ENCODE peak calls at places on chromosome 10, in eight cellular contexts. M, L, B, G, N, U, V and A are unnamed samples. For H3K4me1 and H3K9me3, the result is how much of the 10 kb centered on the place peaks cover.

GRCh38 chr10:54065106-54065505 is 735.9 kb downstream of the PCDH15 start:
- DNase-seq in M (no peak), L (no peak), B (no peak), G (no peak), N (no peak), U (no peak), V (no peak), A (no peak)

GRCh38 chr10:122590158-122590557 is 29.6 kb downstream of the DMBT1 start:
- DNase-seq in M (no peak), L (no peak), B (no peak), G (no peak), N (no peak), U (no peak), V (no peak), A (no peak)

GRCh38 chr10:10500941-10501340 is 516.7 kb upstream of the CELF2 start:
- DNase-seq in M (peak), L (no peak), B (no peak), G (no peak), N (no peak), U (no peak), V (no peak), A (no peak)

GRCh38 chr10:35643976-35644799 is 2.1 kb upstream of the FZD8 start:
- DNase-seq in M (no peak), L (peak), B (no peak), G (no peak), N (no peak), U (no peak), V (no peak), A (no peak)

GRCh38 chr10:128125416-128125943 is 743 bp downstream of the MKI67 start:
- DNase-seq in M (no peak), L (peak), B (no peak), G (no peak), N (no peak), U (no peak), V (peak), A (peak)

GRCh38 chr10:83656924-83657323 is 482.4 kb upstream of the GHITM start:
- DNase-seq in M (no peak), L (no peak), B (no peak), G (no peak), N (no peak), U (no peak), V (no peak), A (no peak)

GRCh38 chr10:88651131-88651541 is 13.1 kb upstream of the LIPF start:
- DNase-seq in M (peak), L (no peak), B (no peak), G (no peak), N (no peak), U (no peak), V (peak), A (no peak)

GRCh38 chr10:32189400-32190084 is 133.3 kb upstream of the KIF5B start:
- DNase-seq in M (peak), L (no peak), B (no peak), G (no peak), N (no peak), U (no peak), V (peak), A (no peak)

GRCh38 chr10:109207361-109207760 is 716.0 kb downstream of the XPNPEP1 start:
- DNase-seq in M (no peak), L (no peak), B (no peak), G (no peak), N (no peak), U (no peak), V (no peak), A (no peak)

GRCh38 chr10:133127291-133128125 is 32.5 kb upstream of the KNDC1 start:
- DNase-seq in M (no peak), L (peak), B (peak), G (peak), N (no peak), U (no peak), V (peak), A (no peak)

GRCh38 chr10:102016416-102016815 is 39.6 kb downstream of the ARMH3 start:
- DNase-seq in M (no peak), L (no peak), B (no peak), G (no peak), N (no peak), U (no peak), V (no peak), A (no peak)

GRCh38 chr10:126921974-126922525 is 16.8 kb downstream of the DOCK1 start:
- DNase-seq in M (peak), L (no peak), B (no peak), G (no peak), N (no peak), U (no peak), V (peak), A (no peak)

GRCh38 chr10:32317795-32318194 is 29.2 kb downstream of the EPC1 start:
- DNase-seq in M (no peak), L (no peak), B (no peak), G (no peak), N (no peak), U (no peak), V (no peak), A (no peak)

GRCh38 chr10:26881600-26882331 is 21.0 kb upstream of the ABI1 start:
- DNase-seq in M (peak), L (no peak), B (no peak), G (no peak), N (no peak), U (no peak), V (peak), A (no peak)

GRCh38 chr10:3892440-3893101 is 107.6 kb upstream of the KLF6 start:
- DNase-seq in M (no peak), L (no peak), B (no peak), G (no peak), N (no peak), U (no peak), V (no peak), A (peak)

GRCh38 chr10:62308101-62308500 is 39.5 kb upstream of the RTKN2 start:
- DNase-seq in M (peak), L (no peak), B (no peak), G (no peak), N (no peak), U (no peak), V (no peak), A (no peak)

GRCh38 chr10:103923502-103923901 is 5.5 kb upstream of the STN1 start:
- DNase-seq in M (no peak), L (no peak), B (no peak), G (no peak), N (no peak), U (no peak), V (no peak), A (no peak)

GRCh38 chr10:5644930-5645329 is 21.5 kb downstream of the ASB13 start:
- DNase-seq in M (no peak), L (no peak), B (no peak), G (no peak), N (no peak), U (no peak), V (no peak), A (no peak)

GRCh38 chr10:119652361-119652760 is 1.2 kb downstream of the BAG3 start:
- DNase-seq in M (peak), L (no peak), B (no peak), G (no peak), N (no peak), U (no peak), V (peak), A (peak)

GRCh38 chr10:20858292-20859124 is 38.6 kb downstream of the NEBL start:
- DNase-seq in M (peak), L (no peak), B (no peak), G (no peak), N (no peak), U (no peak), V (peak), A (peak)

GRCh38 chr10:30991647-30992011 is 40.0 kb downstream of the ZNF438 start:
- DNase-seq in M (no peak), L (no peak), B (no peak), G (no peak), N (no peak), U (no peak), V (no peak), A (no peak)
- H3K4me1 ChIP-seq in M (under half), L (under half), B (under half), G (under half), N (half or more), U (under half), V (under half), A (under half)

GRCh38 chr10:75782463-75783248 is 351.2 kb downstream of the LRMDA start:
- DNase-seq in M (no peak), L (no peak), B (no peak), G (no peak), N (no peak), U (no peak), V (no peak), A (no peak)

GRCh38 chr10:75793848-75794247 is 362.4 kb downstream of the LRMDA start:
- DNase-seq in M (no peak), L (no peak), B (no peak), G (no peak), N (no peak), U (no peak), V (no peak), A (no peak)

GRCh38 chr10:75788394-75789205 is 357.2 kb downstream of the LRMDA start:
- DNase-seq in M (no peak), L (no peak), B (no peak), G (no peak), N (no peak), U (no peak), V (no peak), A (no peak)
- H3K4me3 ChIP-seq in M (no peak), L (no peak), B (no peak), G (no peak), N (peak), U (no peak), V (no peak), A (no peak)

GRCh38 chr10:42419789-42420188 is 218.6 kb downstream of the ZNF33B start:
- DNase-seq in M (no peak), L (no peak), B (no peak), G (no peak), N (no peak), U (no peak), V (no peak), A (no peak)

GRCh38 chr10:42428534-42428933 is 209.8 kb downstream of the ZNF33B start:
- DNase-seq in M (no peak), L (no peak), B (no peak), G (no peak), N (no peak), U (no peak), V (no peak), A (no peak)

GRCh38 chr10:42421812-42422211 is 216.6 kb downstream of the ZNF33B start:
- DNase-seq in M (no peak), L (no peak), B (no peak), G (no peak), N (no peak), U (no peak), V (no peak), A (no peak)

GRCh38 chr10:42422911-42423310 is 215.5 kb downstream of the ZNF33B start:
- DNase-seq in M (no peak), L (no peak), B (no peak), G (no peak), N (peak), U (no peak), V (no peak), A (no peak)
- H3K9me3 ChIP-seq in M (under half), L (under half), B (under half), G (under half), N (under half), U (under half), V (under half), A (under half)

DNA sequence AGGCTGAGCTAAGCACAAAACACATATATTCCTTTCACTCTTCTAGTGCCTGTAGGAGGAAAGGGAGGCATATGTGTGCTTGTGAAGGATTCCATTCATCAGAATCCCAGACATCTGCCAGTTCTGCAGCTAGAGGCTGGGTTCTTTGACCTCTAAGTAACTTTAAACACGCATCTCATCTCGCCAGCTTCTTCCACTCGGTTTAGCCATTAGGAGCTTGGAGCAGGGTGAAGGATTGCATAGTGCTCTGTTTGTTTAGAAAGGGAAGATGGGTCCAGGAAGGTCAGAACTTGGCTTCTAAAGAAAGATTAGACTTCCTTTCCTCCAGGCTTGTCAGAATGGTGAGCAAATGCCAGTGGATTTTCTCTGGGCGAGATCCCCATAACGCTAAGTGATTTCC is 43.6 kb downstream of the HK1 start:
- DNase-seq in M (peak), L (no peak), B (no peak), G (no peak), N (no peak), U (no peak), V (no peak), A (no peak)
- H3K4me1 ChIP-seq in M (under half), L (under half), B (under half), G (under half), N (half or more), U (under half), V (under half), A (half or more)

GRCh38 chr10:58642283-58642682 is 129.6 kb downstream of the BICC1 start:
- DNase-seq in M (peak), L (no peak), B (no peak), G (no peak), N (no peak), U (no peak), V (no peak), A (no peak)

GRCh38 chr10:58641095-58641531 is 128.4 kb downstream of the BICC1 start:
- DNase-seq in M (peak), L (no peak), B (no peak), G (no peak), N (no peak), U (no peak), V (peak), A (no peak)

GRCh38 chr10:58644311-58644710 is 131.6 kb downstream of the BICC1 start:
- DNase-seq in M (no peak), L (no peak), B (no peak), G (no peak), N (no peak), U (no peak), V (no peak), A (no peak)

GRCh38 chr10:58643029-58643428 is 130.4 kb downstream of the BICC1 start:
- DNase-seq in M (no peak), L (no peak), B (no peak), G (no peak), N (no peak), U (no peak), V (no peak), A (no peak)

DNA sequence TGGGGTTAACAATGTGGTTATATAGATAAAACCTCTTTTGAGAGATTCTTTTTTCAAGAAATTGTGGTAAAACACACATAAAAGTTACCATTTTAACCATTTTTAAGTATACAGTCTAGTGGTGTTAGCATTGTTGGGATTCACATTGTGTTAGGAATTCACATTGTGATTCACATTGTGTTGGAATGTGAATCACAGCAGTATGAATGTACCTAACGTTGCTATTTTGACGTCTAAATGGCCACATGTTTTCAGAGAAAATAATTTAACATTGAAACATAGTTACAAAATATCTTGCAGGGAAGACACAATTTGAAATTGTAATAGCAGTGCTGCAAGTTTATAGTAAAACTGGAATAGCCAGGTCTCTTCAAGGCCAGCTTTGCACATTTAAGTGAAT is 129.0 kb downstream of the BICC1 start:
- DNase-seq in M (peak), L (no peak), B (no peak), G (no peak), N (no peak), U (no peak), V (no peak), A (no peak)
- H3K4me3 ChIP-seq in M (no peak), L (no peak), B (no peak), G (no peak), N (no peak), U (no peak), V (no peak), A (no peak)

GRCh38 chr10:42911359-42911758 is 128.8 kb downstream of the BMS1 start:
- DNase-seq in M (no peak), L (no peak), B (no peak), G (no peak), N (no peak), U (no peak), V (no peak), A (no peak)

GRCh38 chr10:42921951-42922350 is 139.4 kb downstream of the BMS1 start:
- DNase-seq in M (no peak), L (no peak), B (no peak), G (no peak), N (no peak), U (no peak), V (no peak), A (no peak)

DNA sequence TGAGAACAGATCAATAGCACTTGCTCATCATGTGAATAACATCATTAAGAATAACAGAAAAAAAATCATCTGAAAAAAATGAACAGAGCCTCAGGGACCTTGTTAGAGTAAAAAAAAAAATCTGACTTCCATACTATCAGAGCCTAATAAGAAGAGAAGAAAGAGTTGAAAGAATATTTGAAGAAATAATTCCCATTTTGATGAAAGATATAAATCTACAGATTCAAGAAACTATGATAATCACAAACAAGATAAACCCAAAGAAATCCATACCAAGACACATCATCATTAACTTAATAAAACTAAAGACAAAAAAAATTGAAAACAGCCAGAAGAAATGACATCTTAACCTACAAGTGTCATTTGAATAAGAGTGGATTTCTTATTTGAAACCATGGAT is 134.4 kb downstream of the BMS1 start:
- DNase-seq in M (no peak), L (no peak), B (no peak), G (no peak), N (no peak), U (no peak), V (no peak), A (no peak)
- H3K9me3 ChIP-seq in M (under half), L (under half), B (under half), G (under half), N (under half), U (under half), V (under half), A (under half)

DNA sequence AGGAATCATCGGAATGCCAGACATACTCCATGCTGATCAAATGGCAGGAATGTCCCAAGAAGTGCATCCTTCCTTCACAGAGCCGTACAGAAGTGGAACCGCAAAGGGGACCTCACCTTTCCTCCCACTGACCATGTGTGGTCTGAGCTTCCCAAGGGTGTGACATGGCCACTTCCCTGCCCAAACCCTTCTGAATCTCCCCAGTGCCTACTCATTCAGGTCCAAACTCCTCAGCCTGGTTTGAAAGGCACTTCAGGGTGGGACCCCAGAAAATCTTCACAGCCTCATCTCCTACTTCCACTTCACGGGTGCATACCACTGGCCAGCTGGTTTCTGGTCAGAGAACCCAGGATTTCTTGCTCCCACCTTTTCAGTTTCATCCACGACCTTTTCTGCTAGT is 22.8 kb downstream of the TMEM72 start:
- DNase-seq in M (no peak), L (no peak), B (no peak), G (no peak), N (no peak), U (no peak), V (no peak), A (no peak)
- H3K4me1 ChIP-seq in M (under half), L (under half), B (under half), G (under half), N (half or more), U (under half), V (under half), A (under half)

DNA sequence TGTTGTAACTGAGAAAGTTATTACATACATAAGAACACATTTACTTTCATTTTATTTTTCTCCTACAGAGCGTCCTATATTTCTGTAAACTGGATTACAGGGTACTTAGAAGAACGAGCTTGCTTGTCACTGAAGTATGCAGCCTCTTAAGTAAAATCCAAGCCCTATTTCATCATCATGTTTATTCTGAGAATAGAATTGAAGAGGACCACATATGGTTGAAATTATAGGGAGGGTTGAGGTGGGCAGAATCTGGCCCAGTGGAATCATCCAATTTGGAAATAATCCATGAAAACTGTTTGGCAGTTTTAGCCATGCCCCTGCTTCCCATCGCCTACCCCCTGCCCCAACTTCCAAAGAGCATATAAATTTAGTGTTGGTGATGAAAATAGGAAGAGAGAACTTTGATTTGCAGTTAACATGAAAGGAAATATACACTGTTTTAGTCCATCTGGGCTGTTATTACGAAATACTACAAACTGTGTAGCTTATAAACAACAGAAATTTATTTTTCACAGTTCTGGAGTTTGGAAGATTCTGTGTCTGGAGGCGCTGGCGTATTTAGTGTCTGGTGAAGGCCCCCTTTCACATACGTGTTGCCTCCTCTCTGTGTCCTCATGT is 150.4 kb downstream of the PRKG1 start:
- DNase-seq in M (peak), L (no peak), B (no peak), G (no peak), N (no peak), U (no peak), V (no peak), A (no peak)
- H3K4me3 ChIP-seq in M (no peak), L (no peak), B (no peak), G (no peak), N (no peak), U (no peak), V (no peak), A (no peak)